ENCODE peak calls at places on chromosomes 5 and 9, in five cellular contexts. One of them, this sample, is unnamed. For H3K36me3 and H3K27me3, the result is how much of the 10 kb centered on the place peaks cover.

GRCh38 chr9:69380811-69381210 is 55.8 kb downstream of the ENTREP1 start:
- DNase-seq in endothelial cell of umbilical vein: no peak
- DNase-seq in left ventricle myocardium inferior: no peak
- DNase-seq in fibroblast of lung: peak
- DNase-seq in SJSA1: no peak
- DNase-seq in this sample: no peak

GRCh38 chr9:130870491-130871381 is 25.9 kb downstream of the QRFP start:
- DNase-seq in endothelial cell of umbilical vein: no peak
- DNase-seq in left ventricle myocardium inferior: no peak
- DNase-seq in fibroblast of lung: peak
- DNase-seq in SJSA1: no peak
- DNase-seq in this sample: no peak

GRCh38 chr9:114171500-114171899 is 16.2 kb downstream of the COL27A1 start:
- DNase-seq in endothelial cell of umbilical vein: no peak
- DNase-seq in left ventricle myocardium inferior: no peak
- DNase-seq in fibroblast of lung: no peak
- DNase-seq in SJSA1: no peak
- DNase-seq in this sample: no peak

GRCh38 chr5:172706796-172707195 is 64.2 kb downstream of the DUSP1 start:
- DNase-seq in endothelial cell of umbilical vein: no peak
- DNase-seq in left ventricle myocardium inferior: no peak
- DNase-seq in fibroblast of lung: no peak
- DNase-seq in SJSA1: no peak
- DNase-seq in this sample: no peak

GRCh38 chr9:123863164-123863855 is 66.6 kb downstream of the DENND1A start:
- DNase-seq in endothelial cell of umbilical vein: no peak
- DNase-seq in left ventricle myocardium inferior: no peak
- DNase-seq in fibroblast of lung: no peak
- DNase-seq in SJSA1: no peak
- DNase-seq in this sample: no peak

GRCh38 chr5:68932830-68933434 is 160.9 kb upstream of the SLC30A5 start:
- DNase-seq in endothelial cell of umbilical vein: no peak
- DNase-seq in left ventricle myocardium inferior: no peak
- DNase-seq in fibroblast of lung: peak
- DNase-seq in SJSA1: no peak
- DNase-seq in this sample: no peak

GRCh38 chr9:37650873-37651768 is at the start of gene FRMPD1:
- DNase-seq in endothelial cell of umbilical vein: peak
- DNase-seq in left ventricle myocardium inferior: peak
- DNase-seq in fibroblast of lung: peak
- DNase-seq in SJSA1: no peak
- DNase-seq in this sample: peak

GRCh38 chr9:127162567-127163365 is 40.3 kb upstream of the ANGPTL2 start:
- DNase-seq in endothelial cell of umbilical vein: no peak
- DNase-seq in left ventricle myocardium inferior: no peak
- DNase-seq in fibroblast of lung: no peak
- DNase-seq in SJSA1: no peak
- DNase-seq in this sample: no peak

GRCh38 chr5:143302344-143302743 is 101.1 kb downstream of the NR3C1 start:
- DNase-seq in endothelial cell of umbilical vein: no peak
- DNase-seq in left ventricle myocardium inferior: no peak
- DNase-seq in fibroblast of lung: peak
- DNase-seq in SJSA1: no peak
- DNase-seq in this sample: no peak

GRCh38 chr9:109323771-109324170 is 2.9 kb upstream of the EPB41L4B start:
- DNase-seq in endothelial cell of umbilical vein: no peak
- DNase-seq in left ventricle myocardium inferior: no peak
- DNase-seq in fibroblast of lung: no peak
- DNase-seq in SJSA1: no peak
- DNase-seq in this sample: no peak

GRCh38 chr5:1227669-1228068 is 2.5 kb downstream of the SLC6A18 start:
- DNase-seq in endothelial cell of umbilical vein: no peak
- DNase-seq in left ventricle myocardium inferior: no peak
- DNase-seq in fibroblast of lung: peak
- DNase-seq in SJSA1: no peak
- DNase-seq in this sample: peak

GRCh38 chr5:74798977-74799911 is 32.2 kb downstream of the NSA2 start:
- DNase-seq in endothelial cell of umbilical vein: no peak
- DNase-seq in left ventricle myocardium inferior: no peak
- DNase-seq in fibroblast of lung: peak
- DNase-seq in SJSA1: no peak
- DNase-seq in this sample: peak

GRCh38 chr5:76696254-76696653 is 19.7 kb upstream of the F2R start:
- DNase-seq in endothelial cell of umbilical vein: peak
- DNase-seq in left ventricle myocardium inferior: no peak
- DNase-seq in fibroblast of lung: no peak
- DNase-seq in SJSA1: no peak
- DNase-seq in this sample: no peak

GRCh38 chr9:38142201-38142600 is 73.2 kb upstream of the SHB start:
- DNase-seq in endothelial cell of umbilical vein: no peak
- DNase-seq in left ventricle myocardium inferior: no peak
- DNase-seq in fibroblast of lung: peak
- DNase-seq in SJSA1: no peak
- DNase-seq in this sample: peak

GRCh38 chr9:72984990-72985389 is 32.1 kb upstream of the ALDH1A1 start:
- DNase-seq in endothelial cell of umbilical vein: no peak
- DNase-seq in left ventricle myocardium inferior: no peak
- DNase-seq in fibroblast of lung: no peak
- DNase-seq in SJSA1: no peak
- DNase-seq in this sample: no peak

GRCh38 chr5:132277971-132278964 is 15.9 kb upstream of the SLC22A4 start:
- DNase-seq in endothelial cell of umbilical vein: no peak
- DNase-seq in left ventricle myocardium inferior: no peak
- DNase-seq in fibroblast of lung: no peak
- DNase-seq in SJSA1: no peak
- DNase-seq in this sample: no peak

GRCh38 chr5:149808264-149808982 is 78.3 kb downstream of the PPARGC1B start:
- DNase-seq in endothelial cell of umbilical vein: no peak
- DNase-seq in left ventricle myocardium inferior: no peak
- DNase-seq in fibroblast of lung: no peak
- DNase-seq in SJSA1: no peak
- DNase-seq in this sample: no peak

GRCh38 chr5:111172504-111172903 is 51.7 kb upstream of the CAMK4 start:
- DNase-seq in endothelial cell of umbilical vein: no peak
- DNase-seq in left ventricle myocardium inferior: no peak
- DNase-seq in fibroblast of lung: no peak
- DNase-seq in SJSA1: no peak
- DNase-seq in this sample: peak

GRCh38 chr9:469672-470040 is 255.0 kb downstream of the DOCK8 start:
- DNase-seq in endothelial cell of umbilical vein: no peak
- DNase-seq in left ventricle myocardium inferior: peak
- DNase-seq in fibroblast of lung: no peak
- DNase-seq in SJSA1: no peak
- DNase-seq in this sample: no peak

GRCh38 chr9:15160673-15161072 is 146.3 kb downstream of the TTC39B start:
- DNase-seq in endothelial cell of umbilical vein: peak
- DNase-seq in left ventricle myocardium inferior: no peak
- DNase-seq in fibroblast of lung: peak
- DNase-seq in SJSA1: no peak
- DNase-seq in this sample: peak

GRCh38 chr9:14209399-14209990 is 104.4 kb downstream of the NFIB start:
- DNase-seq in endothelial cell of umbilical vein: no peak
- DNase-seq in left ventricle myocardium inferior: no peak
- DNase-seq in fibroblast of lung: peak
- DNase-seq in SJSA1: no peak
- DNase-seq in this sample: peak

GRCh38 chr5:32360906-32361305 is 48.2 kb upstream of the MTMR12 start:
- DNase-seq in endothelial cell of umbilical vein: no peak
- DNase-seq in left ventricle myocardium inferior: no peak
- DNase-seq in fibroblast of lung: peak
- DNase-seq in SJSA1: no peak
- DNase-seq in this sample: no peak
- H3K36me3 ChIP-seq in endothelial cell of umbilical vein: under half
- H3K36me3 ChIP-seq in left ventricle myocardium inferior: half or more
- H3K36me3 ChIP-seq in fibroblast of lung: under half
- H3K36me3 ChIP-seq in SJSA1: under half
- H3K36me3 ChIP-seq in this sample: half or more

DNA sequence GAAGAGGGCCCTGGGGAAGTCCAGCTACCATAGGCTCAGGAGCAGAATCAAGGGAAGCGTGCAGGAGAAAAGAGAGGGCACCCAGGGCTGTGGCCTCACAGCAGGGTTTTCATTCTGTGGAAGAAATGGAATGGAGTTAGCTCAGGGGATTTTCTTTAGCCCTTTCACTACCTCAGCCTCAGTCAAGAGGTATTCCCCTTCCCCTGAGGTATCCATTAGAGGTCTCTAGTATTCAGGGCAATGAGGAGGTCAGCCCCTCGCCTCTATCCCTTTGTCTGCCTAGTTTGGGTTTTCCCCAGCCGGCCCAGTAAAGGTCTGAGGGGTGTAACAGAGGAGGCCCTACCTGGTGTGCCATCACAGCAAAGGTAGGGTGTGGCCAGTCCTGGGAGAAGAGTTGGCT is 21.5 kb downstream of the GFRA3 start:
- DNase-seq in endothelial cell of umbilical vein: no peak
- DNase-seq in left ventricle myocardium inferior: no peak
- DNase-seq in fibroblast of lung: no peak
- DNase-seq in SJSA1: no peak
- DNase-seq in this sample: no peak
- H3K27me3 ChIP-seq in endothelial cell of umbilical vein: under half
- H3K27me3 ChIP-seq in left ventricle myocardium inferior: under half
- H3K27me3 ChIP-seq in fibroblast of lung: under half
- H3K27me3 ChIP-seq in SJSA1: under half
- H3K27me3 ChIP-seq in this sample: under half

DNA sequence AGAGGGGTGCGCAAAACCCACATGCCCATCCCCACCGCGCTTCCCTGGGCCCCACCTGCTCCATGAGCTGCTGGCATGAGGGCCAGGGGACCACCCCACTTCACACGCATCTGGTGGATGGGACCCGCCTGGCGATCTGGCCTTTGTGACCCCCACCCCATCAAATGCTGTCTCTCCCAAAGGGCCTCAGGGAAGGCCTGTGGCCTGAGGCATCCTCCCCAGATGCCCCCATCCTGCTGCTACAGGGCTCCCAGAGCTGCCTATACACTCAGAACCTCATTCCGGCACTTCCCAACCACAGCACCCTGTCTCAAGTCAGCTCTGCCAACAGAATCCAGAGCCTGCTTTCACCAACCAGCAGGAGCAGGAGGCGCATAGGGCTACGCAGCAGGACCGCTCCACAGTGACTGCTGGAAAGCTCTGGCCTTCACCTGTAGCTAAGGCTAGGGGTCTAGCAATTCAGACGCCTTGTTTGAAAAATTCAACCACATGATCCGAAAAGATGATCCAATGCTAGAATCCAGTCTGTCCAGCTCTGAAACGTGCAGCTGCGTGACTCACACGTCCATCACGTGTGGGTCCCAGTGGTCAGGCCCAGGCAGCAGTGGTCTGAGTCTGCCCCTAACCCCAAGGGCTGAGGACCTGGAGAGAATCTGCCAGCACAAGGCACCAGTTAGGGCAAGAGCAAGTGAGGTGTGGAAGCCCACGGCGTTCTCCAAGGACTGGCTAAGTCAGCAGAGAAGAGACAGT is 1.4 kb upstream of the SNAPC4 start:
- DNase-seq in endothelial cell of umbilical vein: no peak
- DNase-seq in left ventricle myocardium inferior: no peak
- DNase-seq in fibroblast of lung: no peak
- DNase-seq in SJSA1: no peak
- DNase-seq in this sample: no peak
- H3K36me3 ChIP-seq in endothelial cell of umbilical vein: under half
- H3K36me3 ChIP-seq in left ventricle myocardium inferior: under half
- H3K36me3 ChIP-seq in fibroblast of lung: under half
- H3K36me3 ChIP-seq in SJSA1: half or more
- H3K36me3 ChIP-seq in this sample: half or more

DNA sequence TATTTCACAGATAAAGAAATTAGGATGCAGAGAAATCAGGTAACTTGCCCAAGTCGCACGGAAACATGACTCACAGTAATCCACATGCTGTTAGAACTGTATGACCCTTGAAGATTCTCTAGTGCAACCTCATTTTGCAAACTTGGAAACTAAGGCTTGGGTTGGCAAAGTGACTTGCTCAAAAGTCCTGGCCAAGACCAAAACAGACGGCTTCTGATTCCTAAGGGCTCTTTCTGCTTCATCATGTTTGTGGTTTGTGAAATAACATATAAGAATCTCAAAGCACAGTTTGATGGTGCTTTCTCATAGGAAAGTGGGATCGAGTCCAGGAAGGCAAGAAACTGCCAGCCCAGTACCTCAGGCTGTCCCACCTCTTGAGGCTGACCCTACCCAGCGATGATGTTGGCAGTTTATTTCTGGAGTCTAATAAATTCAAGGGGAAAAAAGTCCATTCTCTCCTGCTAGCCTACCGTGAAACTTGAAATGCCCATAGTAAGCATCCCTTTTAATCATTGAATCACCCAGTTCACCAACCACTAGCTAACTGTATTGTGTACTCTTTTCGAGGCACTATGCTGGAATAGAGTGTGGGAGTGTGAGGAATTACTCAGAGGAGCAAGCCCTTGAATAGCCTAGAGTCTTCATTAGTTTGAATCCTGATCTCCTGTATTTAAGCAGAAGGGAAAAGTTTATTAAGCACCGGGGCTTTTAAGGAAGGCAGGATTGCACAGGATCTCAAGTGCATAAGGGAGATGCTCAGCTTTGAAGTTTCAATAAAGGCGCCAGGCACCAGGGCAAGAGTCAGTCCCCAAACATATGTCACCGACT is 14.1 kb downstream of the CAPSL start:
- DNase-seq in endothelial cell of umbilical vein: no peak
- DNase-seq in left ventricle myocardium inferior: no peak
- DNase-seq in fibroblast of lung: peak
- DNase-seq in SJSA1: no peak
- DNase-seq in this sample: peak
- H3K27me3 ChIP-seq in endothelial cell of umbilical vein: under half
- H3K27me3 ChIP-seq in left ventricle myocardium inferior: half or more
- H3K27me3 ChIP-seq in fibroblast of lung: under half
- H3K27me3 ChIP-seq in SJSA1: under half
- H3K27me3 ChIP-seq in this sample: under half

This sample was measured in MG63.